ENCODE peak calls at places on chromosomes 12 and 14, in four cellular contexts. Y is GM23338, H is tibial artery, A is ovary. G is an unnamed sample. For H3K36me3, the result is how much of the 10 kb centered on the place peaks cover.

GRCh38 chr12:9864913-9865675 is 4.1 kb downstream of the CLEC2B start:
- DNase-seq in H (no peak), Y (no peak), A (no peak), G (no peak)

GRCh38 chr12:121799842-121800693 is 3.7 kb upstream of the SETD1B start:
- DNase-seq in A (peak), H (peak), Y (peak), G (peak)

GRCh38 chr14:62289471-62289870 is 527.3 kb downstream of the SNAPC1 start:
- DNase-seq in H (no peak), Y (no peak), A (no peak), G (no peak)

GRCh38 chr14:93337143-93337753 is 4.4 kb upstream of the BTBD7 start:
- DNase-seq in A (no peak), Y (peak), H (no peak), G (no peak)

GRCh38 chr14:103767306-103767894 is 51.8 kb downstream of the ZFYVE21 start:
- DNase-seq in Y (no peak), A (no peak), H (no peak), G (no peak)

GRCh38 chr12:57469334-57470164 is 10.0 kb downstream of the GLI1 start:
- DNase-seq in Y (no peak), A (no peak), H (no peak), G (no peak)

GRCh38 chr12:52413202-52413601 is 7.1 kb upstream of the KRT82 start:
- DNase-seq in A (no peak), H (no peak), Y (no peak), G (no peak)

GRCh38 chr12:65879878-65880277 is 55.6 kb downstream of the HMGA2 start:
- DNase-seq in H (no peak), Y (no peak), A (no peak), G (no peak)

GRCh38 chr12:103441437-103442186 is 54.2 kb downstream of the C12orf42 start:
- DNase-seq in A (no peak), H (no peak), Y (no peak), G (no peak)

GRCh38 chr14:64789696-64790095 is 85.5 kb downstream of the PLEKHG3 start:
- DNase-seq in H (no peak), Y (no peak), A (no peak), G (no peak)

GRCh38 chr12:4153343-4153892 is 120.1 kb upstream of the CCND2 start:
- DNase-seq in A (no peak), Y (no peak), H (no peak), G (no peak)

GRCh38 chr14:76701981-76702380 is 59.3 kb upstream of the VASH1 start:
- DNase-seq in H (peak), Y (no peak), A (no peak), G (no peak)

GRCh38 chr12:80320121-80320678 is 123.8 kb upstream of the PTPRQ start:
- DNase-seq in A (no peak), H (no peak), Y (peak), G (no peak)

GRCh38 chr12:51695241-51696010 is 104.4 kb downstream of the SCN8A start:
- DNase-seq in Y (peak), H (no peak), A (no peak), G (no peak)

GRCh38 chr12:108670066-108670631 is 36.5 kb upstream of the SELPLG start:
- DNase-seq in H (no peak), A (no peak), Y (no peak), G (no peak)

GRCh38 chr14:81455344-81455743 is 55.2 kb upstream of the STON2 start:
- DNase-seq in H (no peak), Y (no peak), A (no peak), G (no peak)

GRCh38 chr12:94616217-94616729 is 34.1 kb downstream of the TMCC3 start:
- DNase-seq in Y (peak), H (no peak), A (no peak), G (peak)

GRCh38 chr14:50156111-50156510 is 39.7 kb upstream of the VCPKMT start:
- DNase-seq in A (no peak), H (no peak), Y (no peak), G (no peak)

GRCh38 chr12:2214411-2214810 is 161.6 kb downstream of the CACNA1C start:
- DNase-seq in A (no peak), H (no peak), Y (no peak), G (no peak)

GRCh38 chr14:104286086-104286485 is 147.7 kb downstream of the KIF26A start:
- DNase-seq in Y (no peak), H (no peak), A (no peak), G (no peak)

GRCh38 chr14:35944847-35945246 is 118.7 kb downstream of the BRMS1L start:
- DNase-seq in H (no peak), A (no peak), Y (peak), G (no peak)

GRCh38 chr14:104586832-104587620 is 7.5 kb downstream of the C14orf180 start:
- DNase-seq in A (no peak), H (peak), Y (no peak), G (no peak)

GRCh38 chr12:22039361-22039760 is 6.7 kb upstream of the CMAS start:
- DNase-seq in Y (no peak), H (no peak), A (no peak), G (no peak)

GRCh38 chr14:54881761-54882401 is 20.7 kb downstream of the GCH1 start:
- DNase-seq in A (no peak), Y (no peak), H (no peak), G (no peak)

GRCh38 chr12:85574291-85574690 is 261.9 kb downstream of the RASSF9 start:
- DNase-seq in Y (no peak), A (no peak), H (no peak), G (no peak)

GRCh38 chr14:55782166-55782565 is 202.2 kb downstream of the KTN1 start:
- DNase-seq in A (no peak), Y (no peak), H (no peak), G (no peak)

GRCh38 chr12:68020049-68020448 is 30.8 kb downstream of the IFNG-AS1 start:
- DNase-seq in A (no peak), H (no peak), Y (no peak), G (no peak)

GRCh38 chr12:64610092-64610659 is at the start of gene RASSF3:
- DNase-seq in H (peak), Y (peak), A (peak), G (peak)

GRCh38 chr12:127083028-127083949 is 1183.7 kb upstream of the TMEM132C start:
- DNase-seq in H (no peak), A (no peak), Y (peak), G (no peak)

GRCh38 chr14:69694730-69695663 is 71.9 kb upstream of the SRSF5 start:
- DNase-seq in A (no peak), H (no peak), Y (no peak), G (no peak)

GRCh38 chr12:8420506-8420905 is 35.3 kb upstream of the CLEC6A start:
- DNase-seq in A (no peak), Y (no peak), H (no peak), G (no peak)

GRCh38 chr12:101939306-101939705 is 61.9 kb downstream of the DRAM1 start:
- DNase-seq in Y (no peak), H (no peak), A (no peak), G (no peak)

GRCh38 chr14:99116741-99117295 is 155.2 kb downstream of the BCL11B start:
- DNase-seq in A (no peak), H (no peak), Y (no peak), G (no peak)

GRCh38 chr14:101480747-101481530 is 80.4 kb upstream of the DIO3 start:
- DNase-seq in Y (no peak), A (peak), H (peak), G (no peak)

GRCh38 chr12:32031109-32031508 is 71.9 kb downstream of the RESF1 start:
- DNase-seq in Y (no peak), H (no peak), A (no peak), G (no peak)

GRCh38 chr12:53983580-53984572 is 1.1 kb upstream of the HOXC10 start:
- DNase-seq in A (no peak), Y (peak), H (no peak), G (no peak)

GRCh38 chr12:101804409-101804808 is 26.4 kb downstream of the GNPTAB start:
- DNase-seq in A (no peak), H (no peak), Y (no peak), G (no peak)

GRCh38 chr14:32559048-32559447 is 229.9 kb downstream of the AKAP6 start:
- DNase-seq in H (no peak), Y (no peak), A (no peak), G (no peak)

GRCh38 chr14:24122971-24123370 is 7.5 kb upstream of the FITM1 start:
- DNase-seq in A (no peak), H (peak), Y (no peak), G (no peak)
- H3K36me3 ChIP-seq in A (under half), H (half or more), Y (under half), G (under half)

GRCh38 chr12:76183459-76184186 is 99.1 kb upstream of the NAP1L1 start:
- DNase-seq in A (no peak), H (no peak), Y (no peak), G (no peak)
- H3K4me3 ChIP-seq in A (no peak), H (no peak), Y (no peak), G (no peak)

GRCh38 chr14:100278702-100279101 is 27.5 kb downstream of the SLC25A29 start:
- DNase-seq in Y (no peak), A (no peak), H (no peak), G (peak)
- TF ChIP-seq CTCF in Y (no peak), A (no peak), H (peak), G (no peak)

DNA sequence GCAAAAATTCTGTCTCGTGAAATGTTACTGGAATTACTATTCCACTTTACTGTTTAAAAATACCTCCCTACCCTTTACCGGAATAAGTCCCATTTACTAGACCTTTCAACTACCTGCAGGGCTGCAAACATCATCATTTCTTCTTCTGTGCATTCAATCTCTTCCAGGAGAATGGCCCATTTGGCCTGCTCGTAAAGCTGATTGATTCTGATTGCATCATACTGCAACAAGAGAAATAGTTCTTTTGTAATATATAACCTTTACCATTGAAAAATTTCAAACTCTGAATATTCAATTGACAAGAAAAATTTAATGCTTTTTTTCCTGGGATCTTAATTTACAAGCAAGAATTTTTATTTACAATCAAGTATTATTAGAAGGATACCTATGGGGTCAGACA is 72.4 kb downstream of the FERMT2 start:
- DNase-seq in A (no peak), Y (no peak), H (no peak), G (no peak)
- H3K36me3 ChIP-seq in A (under half), Y (under half), H (under half), G (under half)

DNA sequence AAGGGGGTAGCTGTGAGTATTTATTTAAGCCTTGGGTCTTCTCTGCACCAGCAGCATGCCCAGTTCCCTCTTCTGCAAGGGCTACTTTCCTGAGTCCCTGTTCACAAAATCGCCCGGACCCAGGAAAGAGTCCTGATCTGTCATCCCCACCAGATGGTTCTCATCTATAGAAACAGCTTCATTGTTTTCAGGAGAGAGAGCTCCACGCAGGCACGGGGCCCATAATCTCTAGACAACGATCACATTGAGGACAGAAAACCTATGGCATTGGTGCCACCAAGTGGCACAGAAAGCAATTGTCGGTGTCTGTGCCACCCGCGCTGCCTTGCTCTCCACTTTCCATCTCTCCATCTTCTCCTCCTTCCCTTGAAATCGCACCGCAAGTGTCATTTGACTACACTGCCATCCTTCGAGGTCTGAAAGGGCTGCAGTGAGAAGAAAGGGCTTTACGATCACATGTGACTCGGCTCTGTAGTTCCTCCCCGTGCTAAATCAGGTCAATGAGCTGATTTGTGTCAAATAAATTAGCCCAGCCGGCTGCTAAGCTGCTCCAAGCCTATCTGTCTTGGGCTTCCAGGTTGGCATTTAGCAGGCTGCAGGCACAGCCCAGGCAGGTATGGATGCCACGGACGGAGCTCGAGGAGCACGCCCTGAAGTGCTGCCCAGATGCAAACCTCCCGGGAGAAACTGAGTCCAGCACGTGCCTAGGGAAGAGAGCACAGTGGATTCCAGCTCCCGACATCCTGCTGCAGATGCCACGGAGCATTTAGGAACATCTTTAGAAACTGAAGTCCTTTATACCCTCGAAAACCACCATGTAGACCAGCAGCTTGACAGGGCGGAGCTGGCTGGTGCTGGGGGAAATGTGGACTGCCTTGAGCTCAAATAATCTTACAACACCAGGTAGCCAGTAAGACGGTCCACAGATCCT is 28.8 kb downstream of the SPRING1 start:
- DNase-seq in A (peak), Y (peak), H (peak), G (peak)
- H3K4me3 ChIP-seq in A (no peak), Y (no peak), H (no peak), G (no peak)

DNA sequence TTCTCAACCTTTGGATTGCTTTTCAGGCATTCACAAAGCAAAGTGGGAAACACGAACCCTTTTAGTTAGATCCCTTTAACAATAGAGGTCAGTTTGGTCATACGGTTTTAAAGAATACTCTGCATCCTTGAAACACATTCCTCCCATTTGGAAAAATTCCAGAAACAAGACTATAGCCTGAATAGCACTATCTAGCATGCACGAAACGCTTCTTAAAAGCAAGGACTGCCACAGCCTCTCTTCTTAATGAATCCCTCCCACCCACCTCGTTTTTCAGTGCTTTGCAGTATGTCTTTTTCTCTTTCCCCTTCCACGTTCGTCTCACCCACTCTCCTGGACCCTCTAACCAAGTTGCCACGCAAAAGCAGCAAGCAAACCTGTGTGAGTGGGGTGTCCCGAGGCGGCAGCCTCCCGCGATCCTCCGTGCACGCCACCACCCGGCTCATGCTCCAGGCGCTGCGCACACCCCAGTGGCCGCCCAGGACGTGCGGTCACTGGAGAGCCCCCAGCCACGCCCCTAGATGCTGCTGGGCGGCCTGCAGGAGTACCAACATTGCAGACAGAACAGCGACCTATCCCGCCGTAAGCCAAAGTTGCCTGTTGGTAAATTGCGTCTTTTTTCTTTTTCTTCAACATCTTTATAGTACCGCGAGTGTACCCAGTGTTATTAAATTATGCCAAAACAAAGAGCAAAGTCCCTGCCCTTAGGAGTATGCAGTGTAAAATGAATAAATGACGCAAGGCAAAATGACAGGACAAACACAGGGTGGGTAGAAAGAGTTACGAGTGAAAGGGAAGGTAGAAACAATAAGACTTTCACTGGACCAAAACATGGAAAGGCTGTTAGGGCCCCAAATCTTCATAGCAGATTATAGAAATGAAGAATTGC is at the start of gene SLC38A4:
- DNase-seq in H (peak), Y (peak), A (no peak), G (no peak)
- TF ChIP-seq CTCF in H (peak), Y (peak), A (no peak), G (no peak)

DNA sequence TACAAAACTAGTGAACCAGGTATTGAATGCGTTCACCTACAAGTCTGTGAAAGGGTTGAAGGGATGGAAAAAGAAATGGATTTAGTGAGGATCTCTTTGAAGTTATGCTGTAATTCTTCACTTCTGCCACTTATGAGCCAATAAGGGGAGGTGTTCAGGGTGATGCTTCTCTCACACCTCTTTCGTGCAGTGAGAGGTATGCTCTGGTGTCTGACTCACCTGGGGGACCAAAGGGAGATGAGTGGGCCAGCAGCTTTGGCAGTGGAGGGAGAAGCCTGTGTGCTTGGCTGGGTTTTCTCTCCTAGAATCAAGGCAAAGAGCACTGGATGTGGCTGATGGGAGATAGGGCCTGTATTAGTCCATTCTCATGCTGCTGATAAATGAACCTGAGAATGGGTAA is 45.4 kb downstream of the E2F7 start:
- DNase-seq in H (no peak), Y (no peak), A (no peak), G (no peak)
- H3K36me3 ChIP-seq in H (under half), Y (under half), A (under half), G (under half)

DNA sequence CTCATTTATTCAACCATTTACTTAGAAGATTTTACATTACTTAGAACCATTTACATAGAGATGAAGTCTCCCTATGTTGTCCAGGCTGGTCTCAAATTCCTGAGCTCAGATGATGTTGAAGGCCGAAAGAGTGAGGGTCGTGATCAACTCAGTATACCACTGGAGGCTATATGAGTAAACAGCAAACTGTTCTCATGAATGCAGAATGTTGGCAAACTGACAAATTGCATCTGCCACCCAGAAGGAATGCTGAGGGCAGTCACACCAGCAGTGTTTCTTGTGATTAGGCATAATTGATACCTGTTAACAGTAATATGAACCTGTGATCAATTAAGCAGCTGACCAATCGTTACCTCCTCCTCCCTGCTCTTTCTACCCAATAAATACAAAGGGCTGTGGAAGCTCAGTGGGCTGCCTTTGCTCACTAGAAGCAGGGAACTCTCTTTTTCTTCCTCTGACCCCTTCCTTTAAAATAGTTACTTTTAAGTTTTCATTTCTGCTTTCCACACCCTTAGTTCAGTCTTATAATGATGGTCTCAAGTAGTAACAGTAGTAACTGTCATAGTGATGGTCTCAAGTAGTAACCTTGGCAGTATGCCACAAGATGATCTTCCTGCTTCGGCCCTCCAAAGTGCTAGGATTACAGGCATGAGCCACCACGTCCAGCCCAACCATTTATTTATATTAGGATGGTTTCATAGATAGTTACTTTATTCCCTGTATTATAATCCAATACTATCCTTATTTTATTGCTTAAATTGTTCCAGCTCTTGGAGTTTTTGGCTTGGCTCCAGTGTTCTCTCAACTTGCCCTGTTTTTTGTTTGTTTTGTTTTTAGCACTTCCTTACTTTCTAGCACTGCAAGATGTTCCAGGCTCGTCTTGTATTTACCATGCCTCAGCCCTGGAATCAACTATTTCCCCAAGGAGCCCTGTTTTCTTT is 25.8 kb downstream of the LIMA1 start:
- DNase-seq in Y (no peak), H (no peak), A (peak), G (peak)
- H3K4me3 ChIP-seq in Y (no peak), H (no peak), A (no peak), G (no peak)

GRCh38 chr14:48537600-48537999 is 862.2 kb upstream of the MDGA2 start:
- DNase-seq in Y (no peak), A (no peak), H (no peak), G (no peak)

GRCh38 chr14:48536318-48536717 is 860.9 kb upstream of the MDGA2 start:
- DNase-seq in A (no peak), Y (peak), H (no peak), G (no peak)
- TF ChIP-seq CTCF in A (no peak), Y (peak), H (no peak), G (no peak)

GRCh38 chr12:23630524-23630923 is 318.9 kb downstream of the SOX5 start:
- DNase-seq in H (no peak), A (no peak), Y (no peak), G (no peak)
- H3K36me3 ChIP-seq in H (under half), A (under half), Y (under half), G (under half)

G was measured in prostate gland.